ENCODE peak calls at places on chromosomes 2 and 18, in ten cellular contexts. E, V, Q, P, O, U, H, T, R and Z are unnamed samples. For H3K4me1, the result is how much of the 10 kb centered on the place peaks cover.

GRCh38 chr2:8352989-8353388 is 328.9 kb upstream of the ID2 start:
- DNase-seq in E (no peak), V (no peak), Q (no peak), P (no peak), O (no peak), U (no peak), H (no peak), T (no peak), R (no peak), Z (no peak)

GRCh38 chr2:11582526-11583202 is 48.8 kb downstream of the GREB1 start:
- DNase-seq in E (peak), V (no peak), Q (peak), P (no peak), O (peak), U (peak), H (peak), T (peak), R (peak), Z (peak)

GRCh38 chr2:222169346-222169745 is 129.5 kb downstream of the PAX3 start:
- DNase-seq in E (no peak), V (no peak), Q (no peak), P (peak), O (no peak), U (peak), H (no peak), T (no peak), R (no peak), Z (no peak)

GRCh38 chr2:193537531-193537930 is 1342.8 kb upstream of the TMEFF2 start:
- DNase-seq in E (no peak), V (no peak), Q (no peak), P (no peak), O (peak), U (no peak), H (no peak), T (no peak), R (no peak), Z (no peak)

GRCh38 chr2:54423213-54423612 is 32.9 kb upstream of the SPTBN1 start:
- DNase-seq in E (no peak), V (no peak), Q (no peak), P (no peak), O (no peak), U (no peak), H (no peak), T (no peak), R (no peak), Z (no peak)

GRCh38 chr2:179263015-179263414 is 1.6 kb downstream of the SESTD1 start:
- DNase-seq in E (no peak), V (no peak), Q (peak), P (peak), O (peak), U (peak), H (no peak), T (no peak), R (no peak), Z (no peak)

GRCh38 chr2:230411484-230412368 is 4.3 kb upstream of the SP100 start:
- DNase-seq in E (peak), V (peak), Q (peak), P (peak), O (peak), U (peak), H (peak), T (peak), R (peak), Z (peak)

GRCh38 chr18:32542221-32542798 is 71.6 kb upstream of the GAREM1 start:
- DNase-seq in E (peak), V (no peak), Q (no peak), P (no peak), O (no peak), U (no peak), H (peak), T (no peak), R (no peak), Z (no peak)

GRCh38 chr2:158797963-158798700 is 3.0 kb downstream of the DAPL1 start:
- DNase-seq in E (no peak), V (no peak), Q (no peak), P (peak), O (no peak), U (peak), H (no peak), T (no peak), R (no peak), Z (no peak)

GRCh38 chr2:226011716-226012115 is 612.2 kb downstream of the NYAP2 start:
- DNase-seq in E (no peak), V (no peak), Q (no peak), P (no peak), O (no peak), U (no peak), H (no peak), T (no peak), R (no peak), Z (no peak)

GRCh38 chr2:59664946-59665345 is 888.5 kb downstream of the BCL11A start:
- DNase-seq in E (no peak), V (no peak), Q (no peak), P (no peak), O (no peak), U (no peak), H (no peak), T (no peak), R (no peak), Z (no peak)

GRCh38 chr2:46847185-46847710 is 68.4 kb downstream of the MCFD2 start:
- DNase-seq in E (no peak), V (peak), Q (peak), P (peak), O (peak), U (peak), H (no peak), T (no peak), R (peak), Z (no peak)

GRCh38 chr2:132783883-132784282 is 113.9 kb upstream of the LYPD1 start:
- DNase-seq in E (no peak), V (no peak), Q (no peak), P (no peak), O (no peak), U (no peak), H (no peak), T (no peak), R (no peak), Z (no peak)

GRCh38 chr2:241573741-241574140 is 15.2 kb downstream of the BOK start:
- DNase-seq in E (no peak), V (peak), Q (no peak), P (no peak), O (no peak), U (peak), H (no peak), T (no peak), R (no peak), Z (no peak)

GRCh38 chr2:231604101-231604684 is 11.5 kb downstream of the TEX44 start:
- DNase-seq in E (no peak), V (peak), Q (peak), P (no peak), O (no peak), U (no peak), H (peak), T (no peak), R (peak), Z (no peak)

GRCh38 chr2:60459896-60460295 is 93.6 kb downstream of the BCL11A start:
- DNase-seq in E (no peak), V (no peak), Q (no peak), P (no peak), O (no peak), U (no peak), H (no peak), T (no peak), R (no peak), Z (no peak)

GRCh38 chr2:7661532-7661931 is 744.3 kb downstream of the RNF144A start:
- DNase-seq in E (no peak), V (no peak), Q (no peak), P (no peak), O (no peak), U (no peak), H (no peak), T (no peak), R (no peak), Z (no peak)

GRCh38 chr2:42895796-42896145 is 103.4 kb upstream of the HAAO start:
- DNase-seq in E (peak), V (no peak), Q (no peak), P (no peak), O (no peak), U (no peak), H (peak), T (no peak), R (no peak), Z (no peak)

GRCh38 chr2:96146151-96146880 is 1.1 kb upstream of the DUSP2 start:
- DNase-seq in E (peak), V (peak), Q (no peak), P (peak), O (no peak), U (no peak), H (no peak), T (peak), R (no peak), Z (peak)

GRCh38 chr2:109450574-109451265 is 163.0 kb downstream of the SEPTIN10 start:
- DNase-seq in E (no peak), V (peak), Q (no peak), P (no peak), O (no peak), U (no peak), H (no peak), T (no peak), R (no peak), Z (no peak)

GRCh38 chr2:177264539-177265385 is at the start of gene NFE2L2:
- DNase-seq in E (peak), V (peak), Q (peak), P (peak), O (peak), U (peak), H (peak), T (peak), R (peak), Z (peak)

GRCh38 chr2:10304458-10305253 is 2.0 kb downstream of the HPCAL1 start:
- DNase-seq in E (no peak), V (no peak), Q (no peak), P (no peak), O (no peak), U (no peak), H (peak), T (no peak), R (no peak), Z (no peak)

GRCh38 chr2:10303174-10303633 is 500 bp downstream of the HPCAL1 start:
- DNase-seq in E (no peak), V (no peak), Q (no peak), P (no peak), O (no peak), U (peak), H (peak), T (no peak), R (no peak), Z (no peak)

GRCh38 chr2:10305254-10305635 is 2.5 kb downstream of the HPCAL1 start:
- DNase-seq in E (no peak), V (no peak), Q (no peak), P (peak), O (no peak), U (peak), H (no peak), T (peak), R (no peak), Z (peak)

GRCh38 chr2:10302479-10303173 is at the start of gene HPCAL1:
- DNase-seq in E (peak), V (peak), Q (peak), P (peak), O (peak), U (peak), H (peak), T (peak), R (peak), Z (peak)

GRCh38 chr2:10303634-10304378 is 1.1 kb downstream of the HPCAL1 start:
- DNase-seq in E (no peak), V (peak), Q (peak), P (no peak), O (peak), U (peak), H (peak), T (peak), R (no peak), Z (peak)
- H3K4me1 ChIP-seq in E (under half), V (under half), Q (half or more), P (under half), O (half or more), U (under half), H (under half), T (half or more), R (half or more), Z (half or more)

DNA sequence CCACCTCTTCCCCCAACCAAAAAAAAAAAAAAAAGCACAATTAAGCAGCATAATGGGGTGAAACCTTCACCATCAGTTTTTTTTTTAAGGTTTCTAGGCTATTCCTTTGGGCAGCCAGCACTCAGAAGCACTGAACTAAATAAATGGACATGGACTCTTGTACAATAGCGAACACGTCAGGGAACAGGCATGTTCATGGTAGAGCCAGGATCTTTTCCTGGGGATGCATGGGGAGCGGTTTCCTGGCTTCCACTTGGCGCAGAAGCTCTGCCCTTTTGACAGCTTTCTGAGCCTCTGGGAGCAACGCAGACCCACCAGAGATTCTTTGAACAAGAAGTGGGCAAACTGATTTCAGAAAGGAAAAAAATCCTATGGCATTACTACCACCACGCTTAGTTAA is 35.0 kb downstream of the ALPK2 start:
- DNase-seq in E (no peak), V (no peak), Q (no peak), P (peak), O (no peak), U (peak), H (no peak), T (no peak), R (no peak), Z (no peak)
- H3K27ac ChIP-seq in E (no peak), V (no peak), Q (no peak), P (no peak), O (no peak), U (no peak), H (no peak), T (no peak), R (no peak), Z (no peak)

DNA sequence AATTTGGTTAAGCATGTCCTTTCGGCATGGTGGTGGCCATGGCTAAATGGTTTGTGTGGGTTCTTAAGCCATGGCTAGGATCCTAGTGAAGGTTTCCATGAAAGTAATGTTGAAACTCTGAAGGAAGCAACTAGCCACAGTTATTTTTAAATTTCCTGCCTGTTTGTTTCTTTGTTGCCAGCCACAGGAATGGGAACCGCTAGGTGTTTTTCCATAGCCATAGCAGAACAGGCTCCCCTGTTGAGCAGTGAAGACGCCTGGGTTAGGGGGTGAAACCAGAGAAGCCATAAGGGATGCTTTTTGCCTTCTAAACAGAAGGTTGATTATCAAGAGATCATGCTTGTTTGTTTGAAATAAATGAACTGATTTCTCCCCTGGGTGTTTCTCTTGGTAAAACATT is 60.1 kb upstream of the CHMP1B start:
- DNase-seq in E (peak), V (no peak), Q (no peak), P (no peak), O (no peak), U (no peak), H (no peak), T (no peak), R (no peak), Z (no peak)
- H3K4me1 ChIP-seq in E (under half), V (under half), Q (under half), P (under half), O (under half), U (under half), H (under half), T (under half), R (under half), Z (under half)

DNA sequence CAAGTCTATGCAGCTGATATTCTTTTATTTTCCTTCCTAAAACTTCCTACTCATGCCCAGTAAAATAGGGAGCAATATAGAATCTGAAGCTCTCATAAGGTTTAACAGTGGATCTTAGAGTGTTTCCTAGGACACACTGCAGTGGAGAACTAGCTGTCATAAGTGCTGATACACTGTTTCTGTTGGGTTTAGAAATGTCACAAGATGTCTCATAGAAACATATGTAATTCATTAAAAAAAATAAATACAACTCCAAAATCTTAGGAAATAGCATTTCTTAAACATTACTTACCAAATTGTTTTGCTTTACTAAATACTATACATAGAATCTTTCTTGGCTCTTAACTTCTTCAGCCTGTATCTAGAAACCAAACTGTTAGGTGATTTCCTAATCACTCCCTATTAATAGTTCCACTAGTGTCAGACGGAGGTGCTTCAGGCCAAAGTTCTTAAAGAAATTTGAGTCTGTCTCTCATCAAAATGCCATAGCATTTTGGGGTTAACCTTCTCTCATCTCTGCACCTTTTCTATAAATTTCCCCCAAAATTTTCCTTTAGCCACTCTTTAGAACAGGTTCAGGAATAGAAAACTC is 93.7 kb downstream of the CERKL start:
- DNase-seq in E (no peak), V (no peak), Q (no peak), P (no peak), O (no peak), U (peak), H (no peak), T (no peak), R (no peak), Z (no peak)
- H3K27ac ChIP-seq in E (no peak), V (no peak), Q (no peak), P (no peak), O (no peak), U (no peak), H (no peak), T (no peak), R (no peak), Z (no peak)

GRCh38 chr2:207091175-207091574 is 74.6 kb downstream of the KLF7 start:
- DNase-seq in E (no peak), V (no peak), Q (no peak), P (no peak), O (no peak), U (no peak), H (no peak), T (no peak), R (no peak), Z (no peak)

GRCh38 chr2:207087046-207087902 is 78.5 kb downstream of the KLF7 start:
- DNase-seq in E (no peak), V (no peak), Q (no peak), P (no peak), O (no peak), U (no peak), H (no peak), T (no peak), R (no peak), Z (no peak)

GRCh38 chr2:207088276-207088675 is 77.5 kb downstream of the KLF7 start:
- DNase-seq in E (no peak), V (no peak), Q (no peak), P (no peak), O (no peak), U (no peak), H (no peak), T (no peak), R (no peak), Z (no peak)

GRCh38 chr2:207090389-207090788 is 75.4 kb downstream of the KLF7 start:
- DNase-seq in E (no peak), V (no peak), Q (no peak), P (no peak), O (no peak), U (no peak), H (no peak), T (no peak), R (no peak), Z (no peak)

DNA sequence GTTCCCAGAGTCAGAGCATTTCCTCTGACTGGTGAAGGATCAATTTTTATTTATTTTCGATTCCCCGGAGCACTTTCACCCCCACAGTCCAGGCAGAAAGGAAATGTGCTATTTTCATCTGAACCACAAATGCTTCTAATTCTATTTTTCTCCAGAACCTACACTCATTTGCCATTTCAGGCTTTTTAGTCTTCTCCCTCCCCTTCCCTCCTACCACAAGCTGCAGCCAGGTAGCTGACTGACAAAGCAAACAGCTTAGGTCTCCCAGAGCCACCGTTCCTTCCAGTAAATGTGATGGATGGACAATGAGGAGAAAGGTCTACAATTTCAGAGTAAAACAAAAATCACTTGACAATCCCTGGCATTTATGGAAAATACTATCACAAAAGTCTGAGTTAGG is 76.9 kb downstream of the KLF7 start:
- DNase-seq in E (no peak), V (no peak), Q (no peak), P (no peak), O (no peak), U (no peak), H (no peak), T (no peak), R (no peak), Z (no peak)
- H3K4me1 ChIP-seq in E (under half), V (under half), Q (under half), P (under half), O (under half), U (under half), H (under half), T (under half), R (under half), Z (under half)

GRCh38 chr2:71499691-71500090 is 46.3 kb downstream of the DYSF start:
- DNase-seq in E (no peak), V (peak), Q (no peak), P (no peak), O (no peak), U (no peak), H (no peak), T (no peak), R (no peak), Z (no peak)
- H3K27ac ChIP-seq in E (no peak), V (peak), Q (no peak), P (peak), O (peak), U (no peak), H (no peak), T (no peak), R (no peak), Z (no peak)

DNA sequence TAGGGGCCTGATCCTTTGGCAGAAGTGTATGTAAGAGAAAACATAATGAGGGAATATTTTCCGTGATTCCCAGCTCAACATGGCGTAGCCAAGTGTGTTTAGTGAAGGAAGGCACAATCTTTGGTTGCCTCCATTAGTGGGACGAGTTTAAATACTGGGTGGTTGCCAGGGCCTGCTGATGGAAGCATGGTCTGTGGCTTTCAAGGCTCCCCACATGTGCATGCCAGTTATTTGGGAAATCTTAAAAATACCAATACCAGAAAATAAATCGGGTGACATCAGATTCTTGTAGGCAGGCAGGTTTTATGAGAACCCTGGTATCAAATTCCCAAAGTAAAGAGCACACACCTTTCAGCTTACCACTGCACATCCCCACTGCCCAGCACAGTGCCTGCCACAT is 7.1 kb downstream of the MYL12A start:
- DNase-seq in E (no peak), V (no peak), Q (no peak), P (no peak), O (no peak), U (no peak), H (no peak), T (no peak), R (no peak), Z (no peak)
- H3K4me1 ChIP-seq in E (under half), V (half or more), Q (half or more), P (under half), O (half or more), U (half or more), H (under half), T (half or more), R (half or more), Z (half or more)

GRCh38 chr2:172448544-172449267 is 21.3 kb downstream of the ITGA6 start:
- DNase-seq in E (no peak), V (no peak), Q (no peak), P (no peak), O (peak), U (no peak), H (no peak), T (no peak), R (no peak), Z (no peak)
- H3K27ac ChIP-seq in E (no peak), V (no peak), Q (no peak), P (no peak), O (peak), U (no peak), H (no peak), T (no peak), R (no peak), Z (no peak)